ENCODE peak calls at places on chromosomes 7 and 10, in four cellular contexts. M, A, R and P are unnamed samples.
A peak's percentile ranks its signal among the peaks of the same experiment; 100 is the strongest.

GRCh38 chr10:56012146-56012545 is 348.9 kb downstream of the ZWINT start:
- DNase-seq in R (no peak), M (no peak), A (no peak), P (no peak)

GRCh38 chr10:31359979-31360378 is 41.0 kb downstream of the ZEB1 start:
- DNase-seq in R (peak; percentile 66), A (no peak), M (no peak), P (no peak)

GRCh38 chr7:151313857-151314256 is 27.8 kb upstream of the NUB1 start:
- DNase-seq in A (no peak), M (no peak), R (no peak), P (no peak)

GRCh38 chr7:83270407-83270806 is 107.7 kb upstream of the PCLO start:
- DNase-seq in A (no peak), R (no peak), M (no peak), P (no peak)

GRCh38 chr10:62816179-62817119 is at the start of gene EGR2:
- DNase-seq in R (peak; percentile 86), M (peak; percentile 92), A (peak; percentile 90), P (peak; percentile 94)

GRCh38 chr7:35314354-35314753 is 60.5 kb upstream of the TBX20 start:
- DNase-seq in M (no peak), A (no peak), R (no peak), P (no peak)

GRCh38 chr7:14639801-14640200 is 262.8 kb downstream of the DGKB start:
- DNase-seq in R (no peak), M (no peak), A (no peak), P (no peak)

GRCh38 chr10:110609592-110609991 is 34.5 kb upstream of the RBM20 start:
- DNase-seq in R (no peak), A (peak; percentile 18), M (no peak), P (no peak)

GRCh38 chr7:64515330-64515729 is 47.5 kb downstream of the ZNF680 start:
- DNase-seq in A (no peak), R (no peak), M (no peak), P (no peak)

GRCh38 chr7:157482517-157483120 is 145.8 kb downstream of the DNAJB6 start:
- DNase-seq in M (no peak), A (no peak), R (no peak), P (no peak)

GRCh38 chr7:25775570-25775969 is 376.4 kb upstream of the NFE2L3 start:
- DNase-seq in M (no peak), R (no peak), A (no peak), P (no peak)

GRCh38 chr7:25776737-25777109 is 375.3 kb upstream of the NFE2L3 start:
- DNase-seq in M (no peak), R (no peak), A (no peak), P (no peak)

GRCh38 chr7:25777969-25778767 is 373.8 kb upstream of the NFE2L3 start:
- DNase-seq in R (no peak), A (no peak), M (no peak), P (no peak)

GRCh38 chr7:25774675-25775074 is 377.3 kb upstream of the NFE2L3 start:
- DNase-seq in M (no peak), A (no peak), R (no peak), P (no peak)

DNA sequence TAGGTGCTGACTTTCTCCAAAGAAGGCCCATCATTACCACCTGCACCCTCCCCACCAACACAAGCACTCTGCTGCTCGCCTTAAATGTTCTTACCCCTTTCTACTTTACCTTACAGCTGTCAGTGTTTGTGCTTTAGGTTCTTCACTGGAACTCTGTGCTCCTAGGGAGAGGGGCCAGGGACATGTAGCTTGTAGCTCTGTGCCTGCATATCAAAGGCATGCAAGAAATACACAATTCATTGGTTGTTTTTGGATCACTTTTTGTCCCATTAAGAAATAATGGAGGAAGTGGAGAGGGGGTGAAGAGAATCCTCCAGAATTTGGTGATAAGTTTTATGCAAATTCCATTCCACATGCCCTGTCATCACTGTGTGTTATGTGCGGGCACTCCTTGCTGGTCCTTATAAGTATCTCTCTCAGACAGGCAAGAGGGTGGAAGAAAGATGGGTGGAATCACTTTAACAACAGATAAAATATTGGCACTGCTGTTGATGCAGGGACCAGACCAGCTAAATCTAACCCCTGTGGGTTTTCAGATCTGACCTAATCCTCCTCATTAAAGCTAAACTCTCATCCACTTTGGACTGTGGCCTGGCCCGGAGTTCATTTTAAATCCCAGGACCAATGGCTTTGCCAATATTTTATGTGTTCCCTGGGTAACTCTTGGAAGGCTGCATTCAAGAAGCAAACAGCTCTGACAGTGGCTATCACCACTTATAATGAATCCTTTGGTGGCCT is 375.8 kb upstream of the NFE2L3 start:
- DNase-seq in R (no peak), M (no peak), A (no peak), P (no peak)
- TF ChIP-seq POLR2AphosphoS2 in R (no peak), M (no peak), A (no peak), P (no peak)

DNA sequence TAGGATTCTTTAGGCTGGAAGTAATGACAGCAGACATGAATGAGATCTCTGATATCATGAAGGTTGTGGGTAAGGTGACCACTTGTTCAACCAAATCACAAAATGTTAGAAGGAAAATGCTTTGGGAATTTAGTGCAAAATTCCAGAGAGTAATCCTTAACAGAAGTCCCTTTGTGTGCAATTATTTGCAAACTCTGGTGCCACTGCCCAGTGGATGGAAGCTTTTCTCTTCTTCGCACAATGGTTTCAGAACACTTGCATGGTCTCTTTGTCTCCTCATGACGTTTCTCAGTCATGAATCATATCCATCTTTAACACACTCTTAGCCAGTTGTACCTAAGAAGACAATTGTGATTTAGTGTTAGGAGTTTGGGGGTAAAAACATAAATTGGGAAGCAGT is 570.4 kb upstream of the ANKRD30A start:
- DNase-seq in M (no peak), R (no peak), A (no peak), P (no peak)
- TF ChIP-seq POLR2AphosphoS2 in M (no peak), R (no peak), A (no peak), P (no peak)

GRCh38 chr10:64648915-64649314 is 1127.7 kb downstream of the REEP3 start:
- DNase-seq in R (peak; percentile 1), A (no peak), M (no peak), P (peak; percentile 8)
- TF ChIP-seq POLR2AphosphoS2 in R (no peak), A (no peak), M (no peak), P (no peak)

GRCh38 chr7:139393621-139394215 is 34.0 kb downstream of the LUC7L2 start:
- DNase-seq in M (no peak), R (no peak), A (no peak), P (no peak)
- TF ChIP-seq POLR2AphosphoS2 in M (no peak), R (no peak), A (no peak), P (no peak)

GRCh38 chr10:35875281-35875680 is 233.2 kb upstream of the FZD8 start:
- DNase-seq in A (no peak), R (no peak), M (no peak), P (no peak)
- TF ChIP-seq POLR2AphosphoS2 in A (no peak), R (no peak), M (no peak), P (no peak)

DNA sequence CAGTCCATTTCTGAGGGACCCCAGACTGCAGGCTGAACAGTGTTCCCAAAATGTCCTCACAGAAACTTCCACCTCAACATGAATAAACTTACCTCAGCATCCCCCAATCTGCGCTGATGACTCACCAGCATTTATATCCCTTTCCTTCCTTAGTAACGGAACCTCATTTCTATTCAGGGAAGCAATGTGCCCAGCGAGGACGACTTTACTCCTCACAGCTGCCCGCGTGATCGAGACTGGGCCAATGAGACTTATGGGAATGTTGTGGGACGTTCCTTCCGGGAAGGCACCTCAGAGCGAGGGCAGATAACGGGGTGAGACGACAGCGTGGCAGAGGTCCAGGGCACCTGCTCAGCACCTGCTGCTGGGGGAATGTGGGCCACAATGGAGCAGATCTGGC is 73.1 kb upstream of the CAMK2B start:
- DNase-seq in R (no peak), A (no peak), M (no peak), P (no peak)
- TF ChIP-seq POLR2AphosphoS2 in R (no peak), A (no peak), M (no peak), P (no peak)

GRCh38 chr7:90824386-90825307 is 228.5 kb downstream of the CDK14 start:
- DNase-seq in M (no peak), A (no peak), R (no peak), P (no peak)
- TF ChIP-seq POLR2AphosphoS2 in M (no peak), A (no peak), R (no peak), P (no peak)

DNA sequence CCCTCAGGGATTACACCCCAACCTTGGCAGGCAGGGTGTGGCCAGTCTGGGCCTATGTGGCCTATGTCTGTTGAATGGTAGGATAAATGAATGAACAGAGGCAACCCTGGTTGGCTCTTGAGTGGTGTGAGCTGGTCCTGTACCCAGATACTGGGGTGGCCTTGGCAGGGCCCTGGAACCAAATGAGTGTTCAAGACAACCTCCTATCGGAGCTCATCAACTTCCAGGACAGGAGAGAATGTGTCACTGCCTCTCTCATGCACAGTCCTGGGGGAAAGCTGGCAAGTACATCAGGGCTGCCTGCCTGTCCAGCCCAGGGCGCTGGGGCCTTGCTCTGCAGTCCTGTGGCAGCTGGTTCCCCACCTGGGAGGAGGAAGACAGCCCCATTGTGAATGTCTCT is 271.6 kb downstream of the CALN1 start:
- DNase-seq in M (no peak), R (no peak), A (no peak), P (no peak)
- TF ChIP-seq POLR2AphosphoS2 in M (no peak), R (no peak), A (no peak), P (no peak)

DNA sequence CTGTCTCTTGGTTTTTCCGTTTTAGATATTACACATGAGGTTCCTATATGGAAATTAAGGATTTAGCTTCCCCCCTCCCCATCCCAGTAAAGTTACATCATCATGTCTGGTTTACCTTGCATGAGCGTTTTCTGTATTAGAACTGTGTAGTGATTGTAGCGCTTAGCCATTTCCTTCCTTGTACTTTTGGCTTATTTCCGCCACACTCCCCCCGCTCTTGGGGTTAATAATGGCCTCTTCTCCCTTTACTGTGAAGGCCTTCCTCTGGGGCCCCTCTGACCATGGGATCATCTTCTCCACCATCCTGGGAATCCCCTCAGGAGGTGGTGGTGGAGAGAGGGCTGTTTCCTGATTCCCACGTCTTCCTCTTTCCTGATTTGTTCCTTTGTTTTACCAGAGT is 27.2 kb upstream of the AP5Z1 start:
- DNase-seq in R (no peak), A (no peak), M (no peak), P (no peak)
- TF ChIP-seq POLR2AphosphoS2 in R (no peak), A (no peak), M (no peak), P (no peak)

DNA sequence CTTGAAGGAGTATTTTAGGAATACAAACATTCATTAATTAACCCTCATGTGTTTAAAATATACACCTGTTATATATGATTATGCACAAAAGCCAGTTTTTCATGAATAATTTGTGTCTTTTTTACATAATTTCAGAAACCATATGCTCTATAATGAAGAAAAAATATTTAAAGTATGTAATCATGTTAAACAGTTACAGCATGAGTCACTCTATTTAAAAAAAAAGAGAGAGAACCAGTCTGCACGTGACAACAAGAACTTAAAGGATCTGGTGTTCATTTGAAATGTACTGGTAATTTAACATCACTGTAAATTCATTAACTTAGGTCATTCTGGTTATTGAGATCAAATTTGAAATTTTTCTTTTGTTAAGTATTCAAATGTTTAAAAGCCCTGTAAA is 228.5 kb downstream of the CACNB2 start:
- DNase-seq in A (no peak), M (no peak), R (no peak), P (no peak)
- TF ChIP-seq POLR2AphosphoS2 in A (no peak), M (no peak), R (no peak), P (no peak)